ENCODE peak calls at places on chromosomes 13 and 19, in eight cellular contexts. A is sigmoid colon; G is small intestine; C is mesendoderm; K is heart left ventricle; F is CD8-positive, alpha-beta T cell; J is cardiac muscle cell; Y is fibroblast of lung. Z is an unnamed sample.

GRCh38 chr19:19461671-19462622 is 53.4 kb downstream of the TSSK6 start:
- DNase-seq in A (peak), G (peak), C (peak), K (peak), F (no peak), J (peak), Y (peak), Z (peak)

GRCh38 chr19:55146078-55146647 is 2.8 kb downstream of the TNNT1 start:
- DNase-seq in A (no peak), G (no peak), C (peak), K (no peak), F (no peak), J (no peak), Y (no peak), Z (no peak)

GRCh38 chr13:108003626-108004025 is 211.7 kb downstream of the LIG4 start:
- DNase-seq in A (no peak), G (peak), C (no peak), K (no peak), F (no peak), J (no peak), Y (no peak), Z (no peak)

GRCh38 chr13:59835569-59835968 is 328.2 kb downstream of the DIAPH3 start:
- DNase-seq in A (no peak), G (peak), C (no peak), K (no peak), F (no peak), J (no peak), Y (no peak), Z (no peak)

GRCh38 chr13:70938462-70938861 is 830.2 kb upstream of the KLHL1 start:
- DNase-seq in A (no peak), G (no peak), C (no peak), K (no peak), F (no peak), J (no peak), Y (no peak), Z (no peak)

GRCh38 chr13:35995136-35995535 is 136.0 kb downstream of the DCLK1 start:
- DNase-seq in A (no peak), G (no peak), C (no peak), K (no peak), F (no peak), J (no peak), Y (peak), Z (no peak)

GRCh38 chr19:18322318-18322758 is 538 bp downstream of the LSM4 start:
- DNase-seq in A (no peak), G (peak), C (peak), K (peak), F (no peak), J (peak), Y (peak), Z (peak)

GRCh38 chr13:25267715-25268114 is 19.6 kb downstream of the MTMR6 start:
- DNase-seq in A (no peak), G (no peak), C (no peak), K (no peak), F (no peak), J (no peak), Y (peak), Z (no peak)

GRCh38 chr13:114315074-114315785 is 927 bp downstream of the CHAMP1 start:
- DNase-seq in A (no peak), G (no peak), C (no peak), K (no peak), F (no peak), J (no peak), Y (no peak), Z (no peak)

GRCh38 chr13:111510502-111511218 is 190.2 kb downstream of the TEX29 start:
- DNase-seq in A (no peak), G (no peak), C (no peak), K (no peak), F (no peak), J (no peak), Y (no peak), Z (no peak)

GRCh38 chr13:34391071-34391470 is 551.0 kb upstream of the NBEA start:
- DNase-seq in A (no peak), G (no peak), C (no peak), K (no peak), F (no peak), J (no peak), Y (peak), Z (no peak)

GRCh38 chr13:62320129-62320724 is 904.6 kb upstream of the PCDH20 start:
- DNase-seq in A (no peak), G (peak), C (peak), K (no peak), F (no peak), J (peak), Y (peak), Z (no peak)

GRCh38 chr19:1992759-1993260 is 22.7 kb downstream of the BTBD2 start:
- DNase-seq in A (peak), G (peak), C (peak), K (no peak), F (no peak), J (no peak), Y (no peak), Z (peak)

GRCh38 chr13:23620613-23621315 is 50.6 kb downstream of the TNFRSF19 start:
- DNase-seq in A (no peak), G (no peak), C (no peak), K (no peak), F (no peak), J (no peak), Y (no peak), Z (no peak)

GRCh38 chr13:23620211-23620610 is 50.0 kb downstream of the TNFRSF19 start:
- DNase-seq in A (no peak), G (no peak), C (no peak), K (no peak), F (no peak), J (no peak), Y (no peak), Z (no peak)

GRCh38 chr13:23617551-23618014 is 47.4 kb downstream of the TNFRSF19 start:
- DNase-seq in A (no peak), G (no peak), C (no peak), K (no peak), F (no peak), J (no peak), Y (peak), Z (no peak)

GRCh38 chr13:23618341-23618740 is 48.1 kb downstream of the TNFRSF19 start:
- DNase-seq in A (no peak), G (no peak), C (peak), K (no peak), F (no peak), J (no peak), Y (peak), Z (no peak)

GRCh38 chr13:23619073-23619855 is 49.1 kb downstream of the TNFRSF19 start:
- DNase-seq in A (no peak), G (no peak), C (no peak), K (no peak), F (no peak), J (no peak), Y (no peak), Z (no peak)
- H3K27ac ChIP-seq in A (no peak), G (no peak), C (no peak), K (no peak), F (no peak), J (peak), Y (peak), Z (no peak)

GRCh38 chr13:99295488-99296252 is 11.5 kb downstream of the GPR183 start:
- DNase-seq in A (no peak), G (no peak), C (no peak), K (no peak), F (no peak), J (no peak), Y (no peak), Z (no peak)
- H3K27ac ChIP-seq in A (no peak), G (no peak), C (no peak), K (no peak), F (no peak), J (no peak), Y (no peak), Z (peak)

DNA sequence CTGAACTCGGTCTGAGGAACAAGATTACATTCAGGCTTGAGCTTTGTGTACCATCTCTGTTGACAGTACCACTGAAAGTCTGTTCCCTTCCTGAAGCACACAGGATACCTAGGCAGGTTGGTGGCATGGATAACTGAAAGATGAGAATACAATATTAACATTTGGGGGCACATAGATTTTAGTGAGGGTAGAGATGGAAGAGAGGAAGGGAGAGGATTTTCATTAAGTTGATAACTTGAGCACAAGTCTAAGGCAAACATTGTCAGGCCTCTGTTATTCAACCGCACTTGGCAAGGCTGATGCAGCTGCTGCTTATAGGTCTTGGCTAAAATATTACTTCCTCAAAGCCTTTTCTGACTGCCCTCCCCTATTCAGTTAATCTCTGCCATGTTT is 10.9 kb downstream of the MIR17HG start:
- DNase-seq in A (no peak), G (no peak), C (no peak), K (no peak), F (no peak), J (no peak), Y (no peak), Z (no peak)
- H3K27ac ChIP-seq in A (no peak), G (no peak), C (no peak), K (no peak), F (no peak), J (peak), Y (no peak), Z (no peak)

DNA sequence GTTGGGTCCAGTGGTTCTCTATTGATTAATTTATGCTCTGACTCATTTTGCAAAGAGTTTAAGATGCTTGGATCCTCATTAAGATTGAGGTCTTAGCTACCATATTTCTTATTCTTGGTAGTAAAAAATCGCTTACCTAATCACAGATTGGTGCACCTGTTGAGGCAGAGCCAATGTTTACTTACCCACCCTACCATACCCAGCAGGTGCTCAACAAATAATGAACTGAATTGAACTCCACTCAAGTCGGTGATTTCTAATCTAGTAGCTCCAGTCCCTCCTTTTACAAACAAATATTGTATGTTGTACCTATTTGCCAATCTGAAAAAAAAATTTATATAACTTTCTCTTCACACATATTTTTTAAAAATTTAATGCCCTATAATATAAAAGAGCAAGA is 361.0 kb downstream of the FGF14 start:
- DNase-seq in A (no peak), G (no peak), C (no peak), K (no peak), F (no peak), J (no peak), Y (no peak), Z (no peak)
- H3K27ac ChIP-seq in A (no peak), G (no peak), C (no peak), K (no peak), F (no peak), J (no peak), Y (no peak), Z (no peak)

GRCh38 chr13:109918179-109918651 is 131.8 kb upstream of the IRS2 start:
- DNase-seq in A (no peak), G (no peak), C (peak), K (no peak), F (no peak), J (no peak), Y (no peak), Z (no peak)
- H3K27ac ChIP-seq in A (no peak), G (no peak), C (no peak), K (no peak), F (no peak), J (no peak), Y (no peak), Z (no peak)

Z was measured in transverse colon.